ENCODE peak calls at places on chromosomes 1 and 21, in nine cellular contexts. R, Q, W, H, I, T, Y, B and J are unnamed samples.

GRCh38 chr1:40078512-40079333 is 18.3 kb downstream of the PPT1 start:
- DNase-seq in R (peak), Q (peak), W (peak), H (peak), I (no peak), T (no peak), Y (peak), B (no peak), J (peak)

GRCh38 chr1:5513891-5514515 is 478.2 kb downstream of the NPHP4 start:
- DNase-seq in R (no peak), Q (no peak), W (no peak), H (no peak), I (no peak), T (no peak), Y (no peak), B (no peak), J (no peak)

GRCh38 chr21:30415993-30416392 is 9.7 kb downstream of the KRTAP13-3 start:
- DNase-seq in R (no peak), Q (no peak), W (no peak), H (no peak), I (no peak), T (no peak), Y (no peak), B (no peak), J (no peak)

GRCh38 chr1:37513795-37514349 is 694 bp downstream of the MEAF6 start:
- DNase-seq in R (no peak), Q (no peak), W (peak), H (no peak), I (no peak), T (peak), Y (peak), B (no peak), J (no peak)

GRCh38 chr1:111895456-111895855 is 94.0 kb downstream of the KCND3 start:
- DNase-seq in R (no peak), Q (peak), W (no peak), H (no peak), I (no peak), T (no peak), Y (no peak), B (no peak), J (no peak)

GRCh38 chr1:58881471-58881994 is 97.7 kb upstream of the JUN start:
- DNase-seq in R (peak), Q (peak), W (no peak), H (peak), I (no peak), T (no peak), Y (no peak), B (no peak), J (peak)

GRCh38 chr21:34243562-34243961 is 120.2 kb upstream of the KCNE2 start:
- DNase-seq in R (peak), Q (peak), W (no peak), H (peak), I (no peak), T (no peak), Y (peak), B (peak), J (peak)

GRCh38 chr1:218665216-218665615 is 320.1 kb downstream of the TGFB2 start:
- DNase-seq in R (peak), Q (peak), W (no peak), H (peak), I (peak), T (peak), Y (no peak), B (peak), J (peak)

GRCh38 chr1:8879348-8880067 is 1.0 kb upstream of the ENO1 start:
- DNase-seq in R (no peak), Q (no peak), W (no peak), H (no peak), I (no peak), T (no peak), Y (no peak), B (no peak), J (no peak)

GRCh38 chr1:91784191-91784590 is 101.8 kb downstream of the TGFBR3 start:
- DNase-seq in R (no peak), Q (no peak), W (no peak), H (no peak), I (no peak), T (no peak), Y (peak), B (no peak), J (no peak)

GRCh38 chr1:110203021-110203661 is 7.0 kb upstream of the KCNC4 start:
- DNase-seq in R (peak), Q (peak), W (peak), H (peak), I (no peak), T (no peak), Y (peak), B (no peak), J (peak)

GRCh38 chr1:203649551-203650011 is 22.9 kb downstream of the ATP2B4 start:
- DNase-seq in R (no peak), Q (no peak), W (peak), H (no peak), I (no peak), T (no peak), Y (peak), B (no peak), J (no peak)

GRCh38 chr1:64933296-64934070 is 32.9 kb downstream of the JAK1 start:
- DNase-seq in R (peak), Q (peak), W (no peak), H (peak), I (peak), T (peak), Y (no peak), B (no peak), J (peak)

GRCh38 chr1:26391450-26391849 is 18.9 kb upstream of the ZNF683 start:
- DNase-seq in R (peak), Q (peak), W (no peak), H (peak), I (no peak), T (no peak), Y (peak), B (no peak), J (peak)

GRCh38 chr1:40769815-40770214 is 13.8 kb upstream of the KCNQ4 start:
- DNase-seq in R (no peak), Q (no peak), W (no peak), H (no peak), I (no peak), T (no peak), Y (no peak), B (no peak), J (no peak)

GRCh38 chr1:15213333-15213732 is 33.7 kb upstream of the FHAD1 start:
- DNase-seq in R (peak), Q (peak), W (no peak), H (peak), I (no peak), T (no peak), Y (no peak), B (no peak), J (peak)

GRCh38 chr1:100130552-100131077 is 2.1 kb downstream of the SASS6 start:
- DNase-seq in R (peak), Q (peak), W (no peak), H (peak), I (no peak), T (no peak), Y (peak), B (no peak), J (peak)

GRCh38 chr1:100499412-100499811 is 38.5 kb upstream of the GPR88 start:
- DNase-seq in R (peak), Q (no peak), W (no peak), H (no peak), I (no peak), T (no peak), Y (no peak), B (no peak), J (no peak)

GRCh38 chr1:17189632-17190525 is 15.0 kb upstream of the PADI1 start:
- DNase-seq in R (peak), Q (peak), W (no peak), H (peak), I (no peak), T (no peak), Y (no peak), B (no peak), J (peak)

GRCh38 chr1:41479000-41479807 is 5.3 kb downstream of the EDN2 start:
- DNase-seq in R (peak), Q (peak), W (no peak), H (peak), I (no peak), T (no peak), Y (no peak), B (peak), J (peak)

GRCh38 chr1:79197421-79197820 is 190.9 kb upstream of the ADGRL4 start:
- DNase-seq in R (peak), Q (peak), W (no peak), H (peak), I (no peak), T (no peak), Y (peak), B (no peak), J (peak)

GRCh38 chr1:26471498-26472329 is 526 bp upstream of the HMGN2 start:
- DNase-seq in R (peak), Q (peak), W (no peak), H (peak), I (peak), T (peak), Y (peak), B (peak), J (peak)

GRCh38 chr1:109133815-109134214 is 19.9 kb downstream of the ELAPOR1 start:
- DNase-seq in R (peak), Q (peak), W (peak), H (no peak), I (no peak), T (peak), Y (no peak), B (peak), J (no peak)

GRCh38 chr1:86739901-86740507 is 35.6 kb downstream of the SH3GLB1 start:
- DNase-seq in R (no peak), Q (no peak), W (no peak), H (no peak), I (no peak), T (no peak), Y (peak), B (no peak), J (peak)

GRCh38 chr1:109898842-109899241 is 11.8 kb upstream of the CSF1 start:
- DNase-seq in R (no peak), Q (no peak), W (no peak), H (no peak), I (no peak), T (no peak), Y (no peak), B (no peak), J (no peak)

GRCh38 chr1:246907472-246907871 is 24.3 kb downstream of the AHCTF1 start:
- DNase-seq in R (peak), Q (peak), W (no peak), H (peak), I (no peak), T (no peak), Y (peak), B (no peak), J (peak)

GRCh38 chr21:16588433-16588860 is 858.7 kb downstream of the USP25 start:
- DNase-seq in R (peak), Q (peak), W (no peak), H (peak), I (peak), T (peak), Y (no peak), B (peak), J (peak)

GRCh38 chr1:218350909-218351616 is 5.9 kb downstream of the TGFB2 start:
- DNase-seq in R (peak), Q (no peak), W (no peak), H (peak), I (no peak), T (no peak), Y (no peak), B (no peak), J (peak)

GRCh38 chr1:114718661-114719423 is 2.3 kb upstream of the NRAS start:
- DNase-seq in R (peak), Q (peak), W (no peak), H (peak), I (no peak), T (no peak), Y (no peak), B (no peak), J (no peak)

GRCh38 chr1:45739137-45739536 is 11.3 kb downstream of the IPP start:
- DNase-seq in R (no peak), Q (no peak), W (no peak), H (no peak), I (no peak), T (no peak), Y (no peak), B (no peak), J (no peak)

GRCh38 chr1:62241357-62242131 is 46.9 kb downstream of the L1TD1 start:
- DNase-seq in R (no peak), Q (no peak), W (no peak), H (no peak), I (no peak), T (no peak), Y (no peak), B (peak), J (peak)

GRCh38 chr1:9028921-9029715 is 2.9 kb upstream of the SLC2A7 start:
- DNase-seq in R (peak), Q (peak), W (no peak), H (peak), I (no peak), T (no peak), Y (no peak), B (no peak), J (peak)

GRCh38 chr1:94805912-94806311 is 14.2 kb upstream of the SLC44A3 start:
- DNase-seq in R (peak), Q (peak), W (no peak), H (peak), I (no peak), T (peak), Y (peak), B (peak), J (peak)

GRCh38 chr1:84698151-84698651 is 7.9 kb upstream of the SSX2IP start:
- DNase-seq in R (peak), Q (peak), W (no peak), H (peak), I (no peak), T (no peak), Y (no peak), B (no peak), J (peak)

GRCh38 chr1:44808938-44809917 is 905 bp downstream of the BTBD19 start:
- DNase-seq in R (peak), Q (peak), W (peak), H (peak), I (peak), T (peak), Y (peak), B (peak), J (peak)

GRCh38 chr1:11650331-11650991 is 3.8 kb downstream of the FBXO2 start:
- DNase-seq in R (peak), Q (peak), W (peak), H (peak), I (peak), T (peak), Y (peak), B (peak), J (peak)

GRCh38 chr1:11648039-11648438 is 6.2 kb downstream of the FBXO2 start:
- DNase-seq in R (no peak), Q (no peak), W (no peak), H (no peak), I (no peak), T (no peak), Y (no peak), B (peak), J (no peak)

GRCh38 chr1:11648732-11649158 is 5.5 kb downstream of the FBXO2 start:
- DNase-seq in R (no peak), Q (no peak), W (no peak), H (no peak), I (no peak), T (no peak), Y (no peak), B (no peak), J (no peak)

GRCh38 chr1:11649624-11650330 is 4.5 kb downstream of the FBXO2 start:
- DNase-seq in R (no peak), Q (no peak), W (no peak), H (no peak), I (no peak), T (peak), Y (no peak), B (no peak), J (no peak)

DNA sequence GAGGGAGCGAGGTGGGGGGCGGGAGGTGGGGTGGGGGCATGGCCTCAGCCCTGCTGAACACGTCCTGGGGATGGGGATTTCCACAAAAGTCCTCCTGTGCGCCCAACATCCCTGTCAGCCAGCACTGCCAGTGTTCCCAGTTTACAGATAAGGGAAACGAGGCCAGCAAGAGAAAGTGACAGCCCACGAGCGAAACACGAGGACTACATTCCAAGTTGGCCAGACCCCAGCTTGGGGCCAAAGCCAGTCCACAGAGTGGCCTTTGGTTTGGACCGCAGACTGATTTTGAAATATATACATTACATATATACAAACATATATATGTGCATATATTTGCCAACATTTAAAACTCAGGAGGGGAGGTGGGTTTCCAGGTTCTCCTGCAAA is 5.0 kb downstream of the FBXO2 start:
- DNase-seq in R (no peak), Q (no peak), W (no peak), H (no peak), I (no peak), T (no peak), Y (no peak), B (no peak), J (no peak)
- H3K4me3 ChIP-seq in R (no peak), Q (no peak), W (no peak), H (no peak), I (no peak), T (no peak), Y (no peak), B (no peak), J (no peak)

DNA sequence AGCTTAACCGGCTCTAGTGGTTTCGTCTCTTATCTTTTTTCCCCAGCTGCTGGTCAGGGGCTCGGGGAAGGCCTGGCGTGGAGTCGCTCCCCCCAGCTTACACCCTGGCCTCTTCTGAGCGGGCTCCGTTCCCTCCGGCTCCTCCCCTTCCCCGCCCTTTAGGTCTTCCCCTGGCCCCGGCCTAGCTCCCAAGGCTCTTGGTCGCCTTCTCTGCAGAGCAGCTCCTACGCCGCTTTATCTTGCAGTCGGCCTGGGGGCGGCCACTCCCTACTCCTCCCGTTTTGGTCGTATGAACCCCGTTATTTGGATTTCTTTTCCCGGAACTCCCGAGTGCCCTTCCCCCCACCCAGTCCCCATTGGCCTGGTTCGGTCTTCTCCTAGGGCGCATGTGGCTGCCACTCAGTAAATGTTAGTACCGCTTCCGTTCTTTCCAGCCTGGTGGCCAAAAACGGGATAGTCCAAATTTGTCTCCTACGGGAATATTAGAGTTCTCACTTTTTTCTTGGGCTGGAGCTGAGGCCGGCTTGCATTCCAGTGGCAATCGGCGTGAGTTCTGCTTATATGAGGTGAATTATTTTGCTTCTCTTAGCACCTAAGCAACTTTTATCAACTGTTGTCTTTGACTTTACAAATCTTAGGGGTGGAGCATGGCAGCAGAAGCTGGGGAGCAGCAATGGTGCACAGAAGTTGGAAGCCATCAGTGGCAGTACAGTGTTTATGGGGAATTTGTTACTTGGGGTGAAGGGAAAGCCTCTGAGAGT is 474 bp downstream of the THRAP3 start:
- DNase-seq in R (peak), Q (peak), W (no peak), H (peak), I (peak), T (no peak), Y (no peak), B (no peak), J (peak)
- TF ChIP-seq CTCF in R (peak), Q (peak), W (no peak), H (peak), I (peak), T (no peak), Y (peak), B (peak), J (peak)

DNA sequence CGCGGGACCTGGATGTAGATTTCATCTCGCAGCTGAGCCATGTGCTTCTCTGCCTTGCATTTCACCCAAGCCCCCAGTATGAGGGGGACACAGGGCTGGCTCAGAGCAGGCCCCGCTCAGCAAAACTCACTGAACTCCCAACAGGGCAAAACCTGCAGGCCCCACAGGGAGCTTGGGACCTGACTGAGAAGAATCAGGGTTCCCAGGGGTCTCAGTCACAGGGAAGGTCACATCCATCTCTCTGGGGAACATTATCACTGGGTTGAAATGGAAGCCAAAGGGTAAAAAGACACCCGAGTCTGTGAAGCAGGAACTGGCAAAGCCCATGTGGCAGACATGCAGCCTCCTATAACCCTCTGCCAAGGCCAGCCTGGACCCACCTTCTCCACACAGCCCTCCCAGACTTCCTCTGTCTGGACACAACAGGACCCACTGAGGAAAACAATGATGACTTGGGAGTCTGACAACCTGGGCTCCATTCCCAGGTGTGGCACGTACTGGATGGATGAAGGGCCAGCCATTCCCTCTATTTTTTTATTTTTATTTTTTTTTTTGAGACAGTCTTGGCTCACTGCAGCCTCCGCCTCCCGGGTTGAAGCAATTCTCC is 11.7 kb downstream of the HSPG2 start:
- DNase-seq in R (no peak), Q (no peak), W (no peak), H (no peak), I (no peak), T (no peak), Y (no peak), B (no peak), J (no peak)
- H3K4me3 ChIP-seq in R (no peak), Q (no peak), W (no peak), H (no peak), I (no peak), T (no peak), Y (no peak), B (peak), J (no peak)

GRCh38 chr1:216566809-216567208 is 143.6 kb upstream of the USH2A start:
- DNase-seq in R (peak), Q (peak), W (no peak), H (peak), I (no peak), T (no peak), Y (peak), B (no peak), J (peak)
- TF ChIP-seq CTCF in R (peak), Q (peak), W (no peak), H (peak), I (no peak), T (peak), Y (peak), B (no peak), J (peak)

GRCh38 chr1:27567183-27567526 is 36.8 kb downstream of the AHDC1 start:
- DNase-seq in R (no peak), Q (no peak), W (no peak), H (no peak), I (no peak), T (no peak), Y (no peak), B (no peak), J (no peak)

GRCh38 chr1:27563407-27564263 is 40.3 kb downstream of the AHDC1 start:
- DNase-seq in R (peak), Q (peak), W (no peak), H (peak), I (no peak), T (peak), Y (no peak), B (peak), J (no peak)

GRCh38 chr1:27566462-27567182 is 37.3 kb downstream of the AHDC1 start:
- DNase-seq in R (peak), Q (no peak), W (no peak), H (no peak), I (no peak), T (no peak), Y (no peak), B (no peak), J (no peak)

GRCh38 chr1:27564264-27564579 is 39.7 kb downstream of the AHDC1 start:
- DNase-seq in R (no peak), Q (no peak), W (no peak), H (no peak), I (no peak), T (no peak), Y (no peak), B (no peak), J (no peak)

GRCh38 chr1:27564710-27565649 is 39.0 kb downstream of the AHDC1 start:
- DNase-seq in R (no peak), Q (no peak), W (no peak), H (no peak), I (no peak), T (no peak), Y (no peak), B (peak), J (no peak)
- H3K4me3 ChIP-seq in R (no peak), Q (no peak), W (no peak), H (no peak), I (peak), T (no peak), Y (no peak), B (no peak), J (no peak)